ENCODE peak calls at places on chromosome 21, in eight cellular contexts. One of them, this sample, is unnamed.
A peak's percentile ranks its signal among the peaks of the same experiment; 100 is the strongest.

GRCh38 chr21:31282095-31282709 is 61.9 kb downstream of the TIAM1 start:
- DNase-seq in psoas muscle: peak; percentile 15
- DNase-seq in PC-3: peak; percentile 40
- DNase-seq in neural crest cell: no peak
- DNase-seq in type B pancreatic cell: no peak
- DNase-seq in keratinocyte: no peak
- DNase-seq in upper lobe of right lung: no peak
- DNase-seq in Peyer's patch: no peak
- DNase-seq in this sample: no peak

GRCh38 chr21:18030248-18030647 is 211.1 kb upstream of the C21orf91 start:
- DNase-seq in psoas muscle: no peak
- DNase-seq in PC-3: peak; percentile 10
- DNase-seq in neural crest cell: no peak
- DNase-seq in type B pancreatic cell: no peak
- DNase-seq in keratinocyte: no peak
- DNase-seq in upper lobe of right lung: no peak
- DNase-seq in Peyer's patch: no peak
- DNase-seq in this sample: no peak

GRCh38 chr21:36045993-36046392 is 14.3 kb downstream of the SETD4 start:
- DNase-seq in psoas muscle: no peak
- DNase-seq in PC-3: peak; percentile 33
- DNase-seq in neural crest cell: no peak
- DNase-seq in type B pancreatic cell: no peak
- DNase-seq in keratinocyte: no peak
- DNase-seq in upper lobe of right lung: no peak
- DNase-seq in Peyer's patch: no peak
- DNase-seq in this sample: no peak

GRCh38 chr21:44423941-44424607 is 31.2 kb upstream of the LRRC3 start:
- DNase-seq in psoas muscle: no peak
- DNase-seq in PC-3: no peak
- DNase-seq in neural crest cell: no peak
- DNase-seq in type B pancreatic cell: no peak
- DNase-seq in keratinocyte: no peak
- DNase-seq in upper lobe of right lung: peak; percentile 55
- DNase-seq in Peyer's patch: peak; percentile 30
- DNase-seq in this sample: no peak

GRCh38 chr21:46063734-46064680 is 33.9 kb upstream of the COL6A2 start:
- DNase-seq in psoas muscle: no peak
- DNase-seq in PC-3: no peak
- DNase-seq in neural crest cell: no peak
- DNase-seq in type B pancreatic cell: peak; percentile 66
- DNase-seq in keratinocyte: no peak
- DNase-seq in upper lobe of right lung: peak; percentile 53
- DNase-seq in Peyer's patch: peak; percentile 41
- DNase-seq in this sample: no peak

GRCh38 chr21:10418649-10419048 is 102.7 kb upstream of the TPTE start:
- DNase-seq in psoas muscle: no peak
- DNase-seq in PC-3: no peak
- DNase-seq in neural crest cell: no peak
- DNase-seq in type B pancreatic cell: no peak
- DNase-seq in keratinocyte: no peak
- DNase-seq in upper lobe of right lung: no peak
- DNase-seq in Peyer's patch: no peak
- DNase-seq in this sample: no peak

GRCh38 chr21:26804895-26805609 is 40.2 kb downstream of the ADAMTS1 start:
- DNase-seq in psoas muscle: no peak
- DNase-seq in PC-3: no peak
- DNase-seq in neural crest cell: no peak
- DNase-seq in type B pancreatic cell: no peak
- DNase-seq in keratinocyte: no peak
- DNase-seq in upper lobe of right lung: no peak
- DNase-seq in Peyer's patch: no peak
- DNase-seq in this sample: no peak

GRCh38 chr21:27759091-27759659 is 792.3 kb upstream of the ADAMTS5 start:
- DNase-seq in psoas muscle: no peak
- DNase-seq in PC-3: peak; percentile 39
- DNase-seq in neural crest cell: peak; percentile 9
- DNase-seq in type B pancreatic cell: no peak
- DNase-seq in keratinocyte: no peak
- DNase-seq in upper lobe of right lung: peak; percentile 66
- DNase-seq in Peyer's patch: peak; percentile 58
- DNase-seq in this sample: peak; percentile 5

GRCh38 chr21:46188226-46189212 is 4.3 kb upstream of the SPATC1L start:
- DNase-seq in psoas muscle: peak; percentile 69
- DNase-seq in PC-3: peak; percentile 83
- DNase-seq in neural crest cell: no peak
- DNase-seq in type B pancreatic cell: no peak
- DNase-seq in keratinocyte: no peak
- DNase-seq in upper lobe of right lung: peak; percentile 58
- DNase-seq in Peyer's patch: peak; percentile 48
- DNase-seq in this sample: no peak

GRCh38 chr21:44701541-44701940 is 4.6 kb downstream of the KRTAP10-12 start:
- DNase-seq in psoas muscle: no peak
- DNase-seq in PC-3: no peak
- DNase-seq in neural crest cell: no peak
- DNase-seq in type B pancreatic cell: no peak
- DNase-seq in keratinocyte: no peak
- DNase-seq in upper lobe of right lung: no peak
- DNase-seq in Peyer's patch: no peak
- DNase-seq in this sample: no peak

GRCh38 chr21:46097826-46098286 is at the start of gene COL6A2:
- DNase-seq in psoas muscle: peak; percentile 65
- DNase-seq in PC-3: peak; percentile 75
- DNase-seq in neural crest cell: peak; percentile 55
- DNase-seq in type B pancreatic cell: peak; percentile 78
- DNase-seq in keratinocyte: no peak
- DNase-seq in upper lobe of right lung: peak; percentile 72
- DNase-seq in Peyer's patch: peak; percentile 62
- DNase-seq in this sample: peak; percentile 80

GRCh38 chr21:45338326-45339017 is 50.8 kb upstream of the POFUT2 start:
- DNase-seq in psoas muscle: no peak
- DNase-seq in PC-3: no peak
- DNase-seq in neural crest cell: no peak
- DNase-seq in type B pancreatic cell: no peak
- DNase-seq in keratinocyte: no peak
- DNase-seq in upper lobe of right lung: peak; percentile 38
- DNase-seq in Peyer's patch: no peak
- DNase-seq in this sample: no peak

GRCh38 chr21:28397040-28397439 is 595.6 kb downstream of the LTN1 start:
- DNase-seq in psoas muscle: no peak
- DNase-seq in PC-3: no peak
- DNase-seq in neural crest cell: no peak
- DNase-seq in type B pancreatic cell: no peak
- DNase-seq in keratinocyte: no peak
- DNase-seq in upper lobe of right lung: no peak
- DNase-seq in Peyer's patch: no peak
- DNase-seq in this sample: no peak

GRCh38 chr21:28636988-28637691 is 355.5 kb downstream of the LTN1 start:
- DNase-seq in psoas muscle: no peak
- DNase-seq in PC-3: peak; percentile 96
- DNase-seq in neural crest cell: no peak
- DNase-seq in type B pancreatic cell: no peak
- DNase-seq in keratinocyte: peak; percentile 80
- DNase-seq in upper lobe of right lung: no peak
- DNase-seq in Peyer's patch: no peak
- DNase-seq in this sample: no peak

GRCh38 chr21:25871566-25871965 is 136.8 kb downstream of the GABPA start:
- DNase-seq in psoas muscle: no peak
- DNase-seq in PC-3: peak; percentile 17
- DNase-seq in neural crest cell: no peak
- DNase-seq in type B pancreatic cell: no peak
- DNase-seq in keratinocyte: no peak
- DNase-seq in upper lobe of right lung: no peak
- DNase-seq in Peyer's patch: no peak
- DNase-seq in this sample: no peak

GRCh38 chr21:43778469-43779335 is 2.6 kb upstream of the CSTB start:
- DNase-seq in psoas muscle: no peak
- DNase-seq in PC-3: peak; percentile 97
- DNase-seq in neural crest cell: no peak
- DNase-seq in type B pancreatic cell: no peak
- DNase-seq in keratinocyte: no peak
- DNase-seq in upper lobe of right lung: no peak
- DNase-seq in Peyer's patch: no peak
- DNase-seq in this sample: no peak

GRCh38 chr21:21631961-21632360 is 633.8 kb downstream of the NCAM2 start:
- DNase-seq in psoas muscle: no peak
- DNase-seq in PC-3: peak; percentile 31
- DNase-seq in neural crest cell: no peak
- DNase-seq in type B pancreatic cell: no peak
- DNase-seq in keratinocyte: no peak
- DNase-seq in upper lobe of right lung: no peak
- DNase-seq in Peyer's patch: no peak
- DNase-seq in this sample: no peak

GRCh38 chr21:20169812-20170576 is 828.2 kb upstream of the NCAM2 start:
- DNase-seq in psoas muscle: no peak
- DNase-seq in PC-3: no peak
- DNase-seq in neural crest cell: no peak
- DNase-seq in type B pancreatic cell: no peak
- DNase-seq in keratinocyte: no peak
- DNase-seq in upper lobe of right lung: no peak
- DNase-seq in Peyer's patch: no peak
- DNase-seq in this sample: no peak

GRCh38 chr21:44766014-44766817 is 35.4 kb downstream of the UBE2G2 start:
- DNase-seq in psoas muscle: no peak
- DNase-seq in PC-3: no peak
- DNase-seq in neural crest cell: no peak
- DNase-seq in type B pancreatic cell: no peak
- DNase-seq in keratinocyte: no peak
- DNase-seq in upper lobe of right lung: peak; percentile 57
- DNase-seq in Peyer's patch: no peak
- DNase-seq in this sample: no peak

GRCh38 chr21:41373769-41374168 is 11.9 kb downstream of the MX2 start:
- DNase-seq in psoas muscle: no peak
- DNase-seq in PC-3: no peak
- DNase-seq in neural crest cell: no peak
- DNase-seq in type B pancreatic cell: no peak
- DNase-seq in keratinocyte: no peak
- DNase-seq in upper lobe of right lung: no peak
- DNase-seq in Peyer's patch: peak; percentile 37
- DNase-seq in this sample: no peak

GRCh38 chr21:41371698-41372030 is 9.8 kb downstream of the MX2 start:
- DNase-seq in psoas muscle: no peak
- DNase-seq in PC-3: no peak
- DNase-seq in neural crest cell: no peak
- DNase-seq in type B pancreatic cell: no peak
- DNase-seq in keratinocyte: no peak
- DNase-seq in upper lobe of right lung: no peak
- DNase-seq in Peyer's patch: no peak
- DNase-seq in this sample: no peak

GRCh38 chr21:41374867-41375533 is 13.2 kb downstream of the MX2 start:
- DNase-seq in psoas muscle: no peak
- DNase-seq in PC-3: no peak
- DNase-seq in neural crest cell: no peak
- DNase-seq in type B pancreatic cell: no peak
- DNase-seq in keratinocyte: no peak
- DNase-seq in upper lobe of right lung: no peak
- DNase-seq in Peyer's patch: no peak
- DNase-seq in this sample: no peak

GRCh38 chr21:41374177-41374712 is 12.4 kb downstream of the MX2 start:
- DNase-seq in psoas muscle: no peak
- DNase-seq in PC-3: no peak
- DNase-seq in neural crest cell: no peak
- DNase-seq in type B pancreatic cell: no peak
- DNase-seq in keratinocyte: no peak
- DNase-seq in upper lobe of right lung: no peak
- DNase-seq in Peyer's patch: peak; percentile 36
- DNase-seq in this sample: no peak

GRCh38 chr21:41373253-41373652 is 11.4 kb downstream of the MX2 start:
- DNase-seq in psoas muscle: no peak
- DNase-seq in PC-3: no peak
- DNase-seq in neural crest cell: no peak
- DNase-seq in type B pancreatic cell: no peak
- DNase-seq in keratinocyte: no peak
- DNase-seq in upper lobe of right lung: no peak
- DNase-seq in Peyer's patch: peak; percentile 40
- DNase-seq in this sample: no peak
- TF ChIP-seq CTCF in psoas muscle: no peak
- TF ChIP-seq CTCF in PC-3: no peak
- TF ChIP-seq CTCF in neural crest cell: no peak
- TF ChIP-seq CTCF in type B pancreatic cell: no peak
- TF ChIP-seq CTCF in keratinocyte: no peak
- TF ChIP-seq CTCF in upper lobe of right lung: no peak
- TF ChIP-seq CTCF in Peyer's patch: no peak
- TF ChIP-seq CTCF in this sample: no peak

DNA sequence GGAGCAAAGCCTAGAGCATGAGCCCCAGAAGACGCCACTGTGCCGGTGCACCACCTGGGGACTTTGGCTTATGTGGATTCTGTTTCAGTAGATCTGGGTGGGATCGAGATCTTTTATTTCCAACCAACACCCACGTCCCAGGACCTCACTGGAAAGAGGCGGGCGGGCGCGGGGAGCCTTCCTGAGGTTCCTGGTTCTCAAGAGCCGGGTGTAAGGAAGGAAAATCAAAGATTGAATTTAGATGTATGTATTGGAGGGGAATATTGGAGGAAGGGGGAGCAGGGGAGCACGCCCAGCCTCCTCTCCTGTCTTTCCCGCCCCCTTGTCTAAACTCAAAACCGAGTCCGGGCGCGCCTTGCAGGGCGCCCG is 6.2 kb upstream of the OLIG2 start:
- DNase-seq in psoas muscle: no peak
- DNase-seq in PC-3: no peak
- DNase-seq in neural crest cell: no peak
- DNase-seq in type B pancreatic cell: no peak
- DNase-seq in keratinocyte: no peak
- DNase-seq in upper lobe of right lung: no peak
- DNase-seq in Peyer's patch: no peak
- DNase-seq in this sample: no peak
- TF ChIP-seq CTCF in psoas muscle: no peak
- TF ChIP-seq CTCF in PC-3: no peak
- TF ChIP-seq CTCF in neural crest cell: no peak
- TF ChIP-seq CTCF in type B pancreatic cell: no peak
- TF ChIP-seq CTCF in keratinocyte: no peak
- TF ChIP-seq CTCF in upper lobe of right lung: no peak
- TF ChIP-seq CTCF in Peyer's patch: no peak
- TF ChIP-seq CTCF in this sample: no peak

GRCh38 chr21:40871099-40871498 is 24.1 kb upstream of the DSCAM start:
- DNase-seq in psoas muscle: no peak
- DNase-seq in PC-3: no peak
- DNase-seq in neural crest cell: no peak
- DNase-seq in type B pancreatic cell: no peak
- DNase-seq in keratinocyte: no peak
- DNase-seq in upper lobe of right lung: no peak
- DNase-seq in Peyer's patch: no peak
- DNase-seq in this sample: no peak
- TF ChIP-seq CTCF in psoas muscle: no peak
- TF ChIP-seq CTCF in PC-3: no peak
- TF ChIP-seq CTCF in neural crest cell: no peak
- TF ChIP-seq CTCF in type B pancreatic cell: no peak
- TF ChIP-seq CTCF in keratinocyte: no peak
- TF ChIP-seq CTCF in upper lobe of right lung: no peak
- TF ChIP-seq CTCF in Peyer's patch: no peak
- TF ChIP-seq CTCF in this sample: no peak

GRCh38 chr21:30033441-30033840 is 93.6 kb upstream of the GRIK1 start:
- DNase-seq in psoas muscle: no peak
- DNase-seq in PC-3: no peak
- DNase-seq in neural crest cell: no peak
- DNase-seq in type B pancreatic cell: no peak
- DNase-seq in keratinocyte: no peak
- DNase-seq in upper lobe of right lung: no peak
- DNase-seq in Peyer's patch: no peak
- DNase-seq in this sample: no peak

GRCh38 chr21:30030416-30030815 is 90.6 kb upstream of the GRIK1 start:
- DNase-seq in psoas muscle: no peak
- DNase-seq in PC-3: no peak
- DNase-seq in neural crest cell: no peak
- DNase-seq in type B pancreatic cell: no peak
- DNase-seq in keratinocyte: no peak
- DNase-seq in upper lobe of right lung: no peak
- DNase-seq in Peyer's patch: no peak
- DNase-seq in this sample: no peak

GRCh38 chr21:30028537-30028936 is 88.7 kb upstream of the GRIK1 start:
- DNase-seq in psoas muscle: no peak
- DNase-seq in PC-3: no peak
- DNase-seq in neural crest cell: no peak
- DNase-seq in type B pancreatic cell: no peak
- DNase-seq in keratinocyte: no peak
- DNase-seq in upper lobe of right lung: no peak
- DNase-seq in Peyer's patch: no peak
- DNase-seq in this sample: no peak
- TF ChIP-seq CTCF in psoas muscle: no peak
- TF ChIP-seq CTCF in PC-3: no peak
- TF ChIP-seq CTCF in neural crest cell: no peak
- TF ChIP-seq CTCF in type B pancreatic cell: no peak
- TF ChIP-seq CTCF in keratinocyte: no peak
- TF ChIP-seq CTCF in upper lobe of right lung: no peak
- TF ChIP-seq CTCF in Peyer's patch: no peak
- TF ChIP-seq CTCF in this sample: no peak